ENCODE peak calls at places on chromosomes 12 and 14, in nine cellular contexts. I is HuH-7; U is CD8-positive, alpha-beta T cell; H is fibroblast of lung; A is stimulated activated CD8-positive, alpha-beta memory T cell treated with anti-CD3 and anti-CD28 coated beads, Interleukin-15, amount 100 ng/mL, for 1 hour; G is glutamatergic neuron; L is effector memory CD4-positive, alpha-beta T cell; W is activated naive CD8-positive, alpha-beta T cell treated with anti-CD3 and anti-CD28 coated beads for 36 hours; N is tibial artery. J is an unnamed sample.

GRCh38 chr12:75964150-75964549 is 67.4 kb downstream of the PHLDA1 start:
- DNase-seq in I (no peak), U (no peak), H (no peak), A (no peak), G (no peak), L (no peak), W (no peak), N (peak; percentile 54), J (no peak)

GRCh38 chr12:131119936-131120335 is 166.2 kb downstream of the ADGRD1 start:
- DNase-seq in I (no peak), U (no peak), H (no peak), A (no peak), G (no peak), L (no peak), W (no peak), N (peak; percentile 3), J (no peak)

GRCh38 chr14:103374121-103374520 is 11.1 kb upstream of the MARK3 start:
- DNase-seq in I (no peak), U (no peak), H (no peak), A (no peak), G (no peak), L (no peak), W (no peak), N (no peak), J (peak; percentile 70)

GRCh38 chr12:77681726-77682125 is 149.0 kb upstream of the NAV3 start:
- DNase-seq in I (no peak), U (no peak), H (no peak), A (no peak), G (no peak), L (no peak), W (no peak), N (no peak), J (no peak)

GRCh38 chr12:107684029-107684790 is 1.4 kb upstream of the PWP1 start:
- DNase-seq in I (no peak), U (no peak), H (peak; percentile 3), A (no peak), G (no peak), L (no peak), W (no peak), N (no peak), J (no peak)

GRCh38 chr12:54589964-54590363 is 1.5 kb upstream of the PPP1R1A start:
- DNase-seq in I (no peak), U (no peak), H (no peak), A (no peak), G (no peak), L (no peak), W (no peak), N (no peak), J (no peak)

GRCh38 chr14:72613975-72614319 is 280.0 kb downstream of the DPF3 start:
- DNase-seq in I (no peak), U (no peak), H (no peak), A (no peak), G (no peak), L (no peak), W (no peak), N (no peak), J (no peak)

GRCh38 chr12:108820700-108821406 is 36.5 kb downstream of the SSH1 start:
- DNase-seq in I (no peak), U (no peak), H (no peak), A (no peak), G (peak; percentile 58), L (no peak), W (no peak), N (no peak), J (no peak)

GRCh38 chr14:105075364-105076295 is 10.4 kb upstream of the GPR132 start:
- DNase-seq in I (no peak), U (no peak), H (peak; percentile 43), A (no peak), G (peak; percentile 62), L (no peak), W (peak; percentile 73), N (no peak), J (no peak)

GRCh38 chr12:50732591-50732990 is 31.3 kb upstream of the ATF1 start:
- DNase-seq in I (no peak), U (no peak), H (peak; percentile 87), A (no peak), G (no peak), L (no peak), W (no peak), N (no peak), J (peak; percentile 65)

GRCh38 chr12:100163416-100164152 is 20.9 kb upstream of the BLTP3B start:
- DNase-seq in I (no peak), U (peak; percentile 38), H (peak; percentile 41), A (peak; percentile 46), G (peak; percentile 85), L (peak; percentile 40), W (peak; percentile 76), N (peak; percentile 67), J (peak; percentile 57)

GRCh38 chr12:65631621-65632111 is 192.6 kb upstream of the HMGA2 start:
- DNase-seq in I (no peak), U (no peak), H (peak; percentile 98), A (no peak), G (no peak), L (no peak), W (no peak), N (peak; percentile 61), J (peak; percentile 97)

GRCh38 chr14:53430870-53431269 is 277.7 kb upstream of the DDHD1 start:
- DNase-seq in I (no peak), U (no peak), H (no peak), A (no peak), G (no peak), L (no peak), W (no peak), N (no peak), J (no peak)

J was measured in trophoblast cell.